ENCODE peak calls at places on chromosome 9, in four cellular contexts. G is MM.1S, C is SK-N-MC, L is astrocyte. O is an unnamed sample.
A peak's percentile ranks its signal among the peaks of the same experiment; 100 is the strongest.

GRCh38 chr9:85987236-85987635 is 46.3 kb downstream of the NAA35 start:
- DNase-seq in G (no peak), L (no peak), C (no peak), O (no peak)

GRCh38 chr9:7394007-7394774 is 405.4 kb downstream of the DMAC1 start:
- DNase-seq in L (no peak), C (no peak), G (no peak), O (no peak)

GRCh38 chr9:107750741-107751521 is 261.4 kb upstream of the KLF4 start:
- DNase-seq in C (no peak), G (no peak), L (peak; percentile 98), O (peak; percentile 100)

GRCh38 chr9:16970321-16970720 is 99.9 kb upstream of the BNC2 start:
- DNase-seq in C (no peak), L (no peak), G (no peak), O (no peak)

GRCh38 chr9:105405514-105406131 is 42.2 kb upstream of the FSD1L start:
- DNase-seq in L (peak; percentile 61), C (no peak), G (peak; percentile 45), O (no peak)

GRCh38 chr9:109320338-109320733 is 523 bp downstream of the EPB41L4B start:
- DNase-seq in C (no peak), G (peak; percentile 39), L (no peak), O (no peak)

GRCh38 chr9:78539188-78539587 is 242.3 kb downstream of the PSAT1 start:
- DNase-seq in G (no peak), L (no peak), C (no peak), O (no peak)

GRCh38 chr9:133606722-133607053 is 2.5 kb downstream of the FAM163B start:
- DNase-seq in C (no peak), G (no peak), L (no peak), O (no peak)

GRCh38 chr9:130484362-130485072 is 39.8 kb downstream of the ASS1 start:
- DNase-seq in L (no peak), G (no peak), C (no peak), O (no peak)

GRCh38 chr9:107809859-107810492 is 320.4 kb upstream of the KLF4 start:
- DNase-seq in C (no peak), G (no peak), L (peak; percentile 22), O (peak; percentile 36)

GRCh38 chr9:134469041-134469875 is 143.0 kb downstream of the RXRA start:
- DNase-seq in L (peak; percentile 26), G (no peak), C (no peak), O (peak; percentile 44)

DNA sequence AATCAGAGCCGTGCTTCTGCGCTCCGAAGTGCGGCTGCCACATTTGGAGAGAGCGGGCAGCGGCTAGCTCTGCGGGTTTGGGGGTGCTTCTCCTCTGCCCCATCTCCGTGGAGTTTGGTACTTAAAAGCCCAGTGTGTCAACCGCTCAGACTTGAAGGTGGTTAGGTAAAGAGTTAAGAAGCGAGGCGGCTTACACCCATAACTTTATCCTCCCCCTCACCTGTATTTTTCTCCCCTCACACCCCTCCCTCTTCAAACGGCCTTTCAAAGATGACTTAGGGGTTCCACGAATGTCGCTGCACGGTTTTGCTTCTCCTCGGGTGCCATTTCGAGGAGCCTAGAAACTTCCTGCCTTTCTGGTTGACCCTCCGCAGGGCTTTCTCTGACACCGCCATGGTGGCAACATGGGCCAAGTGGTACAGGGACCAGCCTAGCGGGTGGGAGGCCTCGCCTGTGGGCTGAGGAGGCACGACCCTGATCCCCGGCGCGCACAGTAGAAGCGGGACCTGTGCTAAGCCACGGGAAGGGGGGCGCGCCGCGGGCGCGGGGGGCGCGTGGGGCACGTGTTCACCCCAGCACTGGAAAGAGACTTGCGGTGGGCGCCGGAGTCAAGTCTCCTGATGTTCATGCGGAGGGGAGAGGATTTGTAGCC is 31.8 kb upstream of the NFIB start:
- DNase-seq in C (no peak), L (no peak), G (no peak), O (no peak)
- TF ChIP-seq EZH2 in C (no peak), L (peak; percentile 90), G (no peak), O (peak; percentile 52)

DNA sequence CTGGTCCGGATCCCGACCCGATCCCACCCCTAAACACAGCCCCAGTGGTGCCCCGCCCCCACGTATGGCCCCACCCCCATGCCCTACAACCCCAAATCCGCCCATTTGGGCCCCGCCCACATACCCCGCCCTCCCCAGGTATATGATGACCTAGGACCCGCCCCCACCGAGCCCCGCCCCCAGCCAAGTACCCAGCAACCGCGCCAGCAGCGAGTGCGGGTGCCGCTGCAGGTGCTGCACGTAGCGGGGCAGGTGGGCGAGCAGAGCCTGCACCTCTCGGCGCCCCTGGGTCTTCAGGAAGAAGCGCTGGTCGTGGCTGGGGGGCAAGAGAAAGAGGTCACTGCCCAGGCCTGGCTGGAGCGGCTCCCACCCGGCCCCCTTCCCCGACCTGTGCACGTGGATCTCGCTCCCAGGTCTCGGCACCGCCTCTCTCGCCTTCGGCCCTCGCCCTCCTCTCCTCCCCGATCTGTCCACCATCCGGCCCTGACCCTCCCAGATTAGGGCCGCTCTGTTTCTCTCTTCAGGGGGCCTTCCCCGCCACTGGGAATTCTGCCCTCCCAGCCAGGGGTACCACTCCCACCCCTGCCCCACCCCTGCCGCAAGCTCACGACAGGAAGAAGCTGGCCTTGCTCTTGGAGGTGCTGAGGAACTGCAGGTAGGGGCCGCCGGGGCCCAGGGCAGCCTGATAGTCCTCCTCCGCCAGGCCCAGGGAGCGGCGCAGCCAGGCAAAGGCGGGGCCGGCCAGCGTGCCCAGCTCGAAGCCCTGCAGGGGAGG is 2.9 kb downstream of the PIP5KL1 start:
- DNase-seq in L (no peak), G (peak; percentile 82), C (no peak), O (no peak)
- TF ChIP-seq EZH2 in L (no peak), G (no peak), C (no peak), O (no peak)

GRCh38 chr9:121500165-121500478 is 478 bp upstream of the GGTA1 start:
- DNase-seq in L (no peak), C (no peak), G (no peak), O (no peak)

GRCh38 chr9:121498487-121499176 is 1.0 kb downstream of the GGTA1 start:
- DNase-seq in L (no peak), G (no peak), C (no peak), O (peak; percentile 8)

GRCh38 chr9:121499177-121499426 is 542 bp downstream of the GGTA1 start:
- DNase-seq in C (no peak), L (no peak), G (no peak), O (no peak)

GRCh38 chr9:121498150-121498486 is 1.5 kb downstream of the GGTA1 start:
- DNase-seq in L (peak; percentile 53), C (peak; percentile 50), G (peak; percentile 82), O (peak; percentile 64)

DNA sequence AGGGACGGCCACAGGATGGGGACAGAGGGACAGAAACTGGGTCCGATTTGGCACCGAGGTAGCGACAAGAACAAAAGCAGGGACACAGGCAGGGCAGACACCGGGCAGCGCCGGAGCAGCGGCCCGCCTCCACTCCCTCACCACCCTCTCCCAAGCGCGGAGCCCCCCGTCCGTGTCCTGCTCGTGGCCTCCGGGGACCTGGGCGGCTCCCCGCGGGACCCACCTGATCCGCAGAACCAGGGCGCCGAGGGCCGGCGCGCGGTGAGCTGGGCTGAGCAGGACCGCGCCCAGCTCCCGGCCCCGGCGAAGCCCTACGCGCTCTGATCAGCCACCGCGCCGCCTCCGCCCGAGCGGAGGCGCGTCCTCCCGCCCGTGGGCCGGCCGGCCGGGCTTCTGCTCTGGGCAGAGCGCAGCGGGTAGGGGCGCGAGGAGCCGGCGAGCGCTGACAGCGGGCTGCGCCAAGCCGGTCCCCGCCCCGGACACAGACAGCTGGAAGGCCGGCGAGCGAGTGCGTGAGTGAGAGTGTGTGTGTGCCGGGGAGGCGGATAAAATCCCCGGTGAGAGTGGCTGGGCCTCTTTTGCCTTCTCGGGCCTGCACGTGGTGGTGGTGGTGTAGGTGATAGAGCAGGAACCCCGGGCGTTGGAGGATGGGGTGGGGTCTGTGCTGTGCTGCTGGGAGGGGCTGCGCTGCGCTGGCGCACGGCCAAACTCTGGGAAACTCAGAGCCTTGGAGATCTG is at the start of gene GGTA1:
- DNase-seq in G (peak; percentile 19), L (peak; percentile 36), C (no peak), O (peak; percentile 61)
- TF ChIP-seq EZH2 in G (no peak), L (peak; percentile 1), C (peak; percentile 89), O (no peak)

DNA sequence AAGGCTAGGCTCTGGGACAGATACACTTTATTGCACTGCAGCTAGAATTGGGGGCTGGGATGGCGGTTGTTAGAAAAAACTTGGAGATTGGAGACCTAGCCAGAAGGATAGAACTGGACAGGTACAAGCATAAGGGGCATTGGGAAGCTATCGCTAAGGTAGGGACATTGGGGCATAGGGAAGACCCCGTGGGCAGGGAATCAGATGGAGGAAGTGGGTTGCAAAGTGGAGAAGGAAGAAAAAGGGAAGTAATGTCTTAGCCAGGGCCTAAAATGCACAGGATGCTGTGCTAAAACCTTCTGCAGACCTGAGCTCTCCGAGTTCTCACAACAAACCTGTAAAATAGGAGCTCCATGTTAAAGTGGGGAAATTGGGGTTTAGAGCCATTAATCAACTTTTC is 178.2 kb downstream of the ZDHHC21 start:
- DNase-seq in G (no peak), L (no peak), C (no peak), O (no peak)
- TF ChIP-seq EZH2 in G (no peak), L (no peak), C (no peak), O (no peak)

O was measured in fibroblast of lung.